ENCODE peak calls at places on chromosomes 5 and 9, in six cellular contexts. Y, W, R, N, U and P are unnamed samples.
A peak's percentile ranks its signal among the peaks of the same experiment; 100 is the strongest.

GRCh38 chr5:137280656-137281055 is 218.5 kb downstream of the SPOCK1 start:
- DNase-seq in Y (no peak), W (no peak), R (no peak), N (no peak), U (no peak), P (peak; percentile 68)

GRCh38 chr5:62779010-62779422 is 200.4 kb downstream of the LRRC70 start:
- DNase-seq in Y (peak; percentile 66), W (peak; percentile 48), R (peak; percentile 60), N (no peak), U (peak; percentile 81), P (peak; percentile 82)

GRCh38 chr9:95181226-95181818 is 136.2 kb downstream of the FANCC start:
- DNase-seq in Y (peak; percentile 24), W (no peak), R (peak; percentile 9), N (no peak), U (peak; percentile 60), P (no peak)

GRCh38 chr9:109064963-109065701 is 51.8 kb upstream of the CTNNAL1 start:
- DNase-seq in Y (peak; percentile 12), W (no peak), R (peak; percentile 54), N (no peak), U (peak; percentile 92), P (peak; percentile 54)

GRCh38 chr5:36252722-36253340 is 11.1 kb upstream of the NADK2 start:
- DNase-seq in Y (peak; percentile 22), W (no peak), R (no peak), N (no peak), U (no peak), P (no peak)

GRCh38 chr9:91302831-91303230 is 58.9 kb downstream of the AUH start:
- DNase-seq in Y (peak; percentile 76), W (no peak), R (peak; percentile 93), N (no peak), U (peak; percentile 79), P (no peak)

GRCh38 chr5:14358536-14358935 is 215.4 kb downstream of the TRIO start:
- DNase-seq in Y (no peak), W (no peak), R (no peak), N (no peak), U (no peak), P (no peak)

GRCh38 chr9:99832558-99832864 is 10.8 kb downstream of the NR4A3 start:
- DNase-seq in Y (peak; percentile 0), W (no peak), R (no peak), N (no peak), U (no peak), P (no peak)

DNA sequence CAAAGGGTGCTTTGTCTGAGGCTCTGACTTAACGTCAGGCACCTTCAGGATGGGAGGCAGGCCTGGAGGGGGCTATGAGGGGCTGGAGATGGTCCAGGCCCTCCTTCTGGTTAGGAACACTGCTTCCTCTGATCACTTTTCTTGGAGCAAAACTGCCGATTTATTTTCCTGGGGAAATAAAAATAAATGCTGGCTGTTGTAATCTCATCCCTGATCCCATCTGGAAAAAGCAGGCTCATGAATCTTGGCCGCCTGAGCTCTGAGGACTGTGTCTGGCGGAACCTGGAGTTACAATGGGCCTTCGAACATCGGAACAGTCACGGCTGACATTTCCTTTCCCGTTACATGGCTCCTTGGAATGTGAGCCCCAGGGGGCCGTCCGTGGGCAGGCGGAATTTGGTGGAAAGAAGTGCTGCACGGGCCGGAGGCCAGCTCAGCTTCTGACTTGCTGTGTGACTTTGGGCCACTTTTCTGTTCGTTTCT is 157.8 kb downstream of the RGS3 start:
- DNase-seq in Y (peak; percentile 92), W (no peak), R (peak; percentile 93), N (peak; percentile 49), U (peak; percentile 74), P (peak; percentile 90)
- H3K4ac ChIP-seq in Y (peak overlapping the region; percentile 95), W (peak overlapping the region; percentile 91), R (peak overlapping the region; percentile 99), N (peak overlapping the region; percentile 58), U (peak overlapping the region; percentile 72), P (peak overlapping the region; percentile 76)

GRCh38 chr5:154601014-154601413 is 123.0 kb upstream of the HAND1 start:
- DNase-seq in Y (no peak), W (no peak), R (no peak), N (no peak), U (no peak), P (no peak)
- H2BK5ac ChIP-seq in Y (no peak overlapping the region), W (no peak overlapping the region), R (no peak overlapping the region), N (no peak overlapping the region), U (no peak overlapping the region), P (no peak overlapping the region)

GRCh38 chr5:83255268-83255667 is 177.9 kb downstream of the XRCC4 start:
- DNase-seq in Y (no peak), W (no peak), R (peak; percentile 57), N (no peak), U (no peak), P (no peak)
- H3K4me3 ChIP-seq in Y (no peak overlapping the region), W (no peak overlapping the region), R (no peak overlapping the region), N (no peak overlapping the region), U (no peak overlapping the region), P (no peak overlapping the region)

DNA sequence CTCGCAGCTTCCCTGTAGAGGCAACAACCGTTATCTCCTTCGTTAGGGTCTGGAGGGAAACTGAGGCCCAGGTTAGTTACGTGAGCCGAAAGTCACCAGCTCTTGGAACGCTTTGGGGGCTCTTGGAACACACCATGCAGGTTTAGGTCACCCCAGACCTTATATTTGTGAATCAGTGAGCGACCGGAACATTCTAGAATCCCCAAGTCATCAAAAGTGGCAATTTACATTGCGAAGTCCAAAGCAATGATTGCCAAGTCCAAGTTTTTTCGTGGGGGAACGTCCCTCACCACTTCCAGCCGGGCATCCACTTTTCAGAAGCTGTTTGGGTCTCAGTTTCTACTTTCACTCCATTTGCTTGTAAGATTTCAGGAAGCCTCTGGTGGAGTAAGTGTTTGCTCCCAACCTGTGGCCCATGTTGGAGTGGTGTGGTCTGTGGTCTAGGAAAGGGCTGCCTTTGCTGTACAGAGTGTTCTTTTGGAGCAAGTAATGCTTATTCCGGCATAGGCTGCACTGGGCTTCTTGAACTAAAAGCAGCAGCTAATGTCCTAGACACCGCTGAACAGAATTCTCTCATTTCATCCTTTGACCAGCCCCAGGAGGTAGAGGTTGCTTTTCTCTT is 32.8 kb upstream of the SPRY4 start:
- DNase-seq in Y (peak; percentile 61), W (no peak), R (peak; percentile 10), N (no peak), U (no peak), P (no peak)
- H3K4ac ChIP-seq in Y (peak overlapping the region; percentile 98), W (no peak overlapping the region), R (peak overlapping the region; percentile 100), N (peak overlapping the region; percentile 42), U (no peak overlapping the region), P (peak overlapping the region; percentile 89)

GRCh38 chr5:91379602-91380490 is 3.3 kb downstream of the ARRDC3 start:
- DNase-seq in Y (peak; percentile 91), W (peak; percentile 96), R (peak; percentile 84), N (peak; percentile 93), U (peak; percentile 94), P (peak; percentile 98)
- H2BK5ac ChIP-seq in Y (peak overlapping the region; percentile 94), W (no peak overlapping the region), R (peak overlapping the region; percentile 89), N (peak overlapping the region; percentile 98), U (peak overlapping the region; percentile 97), P (no peak overlapping the region)

GRCh38 chr5:174533127-174533453 is 191.3 kb upstream of the MSX2 start:
- DNase-seq in Y (peak; percentile 65), W (no peak), R (peak; percentile 30), N (no peak), U (peak; percentile 86), P (no peak)
- H3K4me3 ChIP-seq in Y (no peak overlapping the region), W (no peak overlapping the region), R (peak overlapping the region; percentile 0), N (no peak overlapping the region), U (no peak overlapping the region), P (no peak overlapping the region)

DNA sequence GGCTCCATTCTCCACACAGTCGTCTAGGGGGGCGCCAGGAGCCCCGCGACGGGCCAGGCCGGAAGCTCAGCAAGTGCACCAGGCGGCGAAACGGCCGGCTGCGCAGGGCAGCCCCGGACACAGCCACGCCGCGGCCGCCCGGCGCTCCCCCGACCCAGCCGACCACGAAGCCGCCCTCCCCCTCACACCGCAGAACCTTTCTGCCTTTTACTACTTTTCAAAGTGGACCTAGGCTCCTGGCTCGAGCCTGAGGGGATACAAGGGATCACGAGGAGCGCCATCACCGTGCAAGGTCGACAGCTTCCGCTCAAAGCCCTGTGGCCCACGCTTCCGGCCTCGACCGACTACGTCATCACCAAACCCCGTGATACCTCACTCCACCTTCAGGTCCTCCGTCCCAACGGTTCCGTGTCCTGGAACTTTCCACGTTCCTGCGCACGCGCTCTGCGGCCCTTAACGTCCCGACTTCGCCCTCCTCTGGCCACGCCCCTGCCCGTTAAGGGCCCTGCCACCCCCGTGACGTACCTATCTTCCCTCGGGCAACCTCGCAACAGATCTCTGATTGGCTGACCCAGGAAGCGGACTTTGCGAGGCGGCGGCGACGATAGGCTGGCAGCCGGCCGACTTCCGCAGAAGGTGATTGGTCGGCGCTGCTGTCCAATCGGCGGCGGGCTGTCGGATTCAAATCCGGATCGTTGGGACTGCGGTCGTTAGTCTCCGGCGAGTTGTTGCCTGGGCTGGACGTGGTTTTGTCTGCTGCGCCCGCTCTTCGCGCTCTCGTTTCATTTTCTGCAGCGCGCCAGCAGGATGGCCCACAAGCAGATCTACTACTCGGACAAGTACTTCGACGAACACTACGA is at the start of gene CKS2:
- DNase-seq in Y (peak; percentile 100), W (peak; percentile 100), R (peak; percentile 100), N (peak; percentile 99), U (peak; percentile 100), P (peak; percentile 100)
- H3K4ac ChIP-seq in Y (peak within 1 kb of the TSS; percentile 98), W (peak within 1 kb of the TSS; percentile 89), R (peak within 1 kb of the TSS; percentile 89), N (peak within 1 kb of the TSS; percentile 80), U (peak within 1 kb of the TSS; percentile 97), P (peak within 1 kb of the TSS; percentile 89)

DNA sequence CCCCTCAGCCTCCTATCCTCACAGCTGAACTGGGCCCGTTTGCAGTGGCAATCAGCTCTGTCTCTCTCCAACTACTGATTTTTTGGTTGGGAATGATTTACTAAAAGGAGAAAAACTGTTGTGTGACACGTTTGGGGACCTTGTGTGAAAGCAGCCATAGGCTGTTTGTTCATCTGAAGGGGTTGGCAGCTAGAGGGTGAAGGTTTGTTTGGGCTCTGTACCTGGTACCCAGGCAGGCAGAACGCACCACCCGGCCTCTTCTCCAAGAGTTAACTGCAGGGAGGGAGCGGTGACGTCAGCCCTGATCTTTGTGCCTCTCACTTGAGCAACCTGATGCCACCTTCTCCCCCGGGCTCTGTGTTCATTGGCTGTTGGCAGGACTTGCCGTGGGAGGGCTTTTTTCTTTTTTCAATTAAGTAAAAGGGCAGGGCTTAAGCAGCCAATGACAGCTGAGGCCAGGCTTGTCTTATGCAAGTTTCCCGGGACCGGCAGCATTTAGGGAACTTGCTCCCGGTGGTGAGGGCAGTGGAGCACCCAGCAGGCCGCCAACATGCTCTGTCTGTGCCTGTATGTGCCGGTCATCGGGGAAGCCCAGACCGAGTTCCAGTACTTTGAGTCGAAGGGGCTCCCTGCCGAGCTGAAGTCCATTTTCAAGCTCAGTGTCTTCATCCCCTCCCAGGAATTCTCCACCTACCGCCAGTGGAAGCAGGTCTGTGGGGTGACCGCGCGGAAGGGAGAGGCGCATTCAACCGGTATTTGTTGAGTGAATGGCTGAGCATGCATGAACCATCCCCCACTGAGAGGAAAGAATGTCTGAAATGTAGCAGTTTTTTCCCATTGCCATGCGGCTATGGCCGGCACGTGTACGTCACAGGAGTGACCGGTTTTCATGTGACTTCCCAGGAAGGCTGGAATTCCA is 29.3 kb downstream of the PTGES2 start:
- DNase-seq in Y (peak; percentile 98), W (peak; percentile 93), R (peak; percentile 98), N (peak; percentile 90), U (peak; percentile 99), P (peak; percentile 100)
- H2BK5ac ChIP-seq in Y (peak overlapping the region; percentile 81), W (peak overlapping the region; percentile 13), R (peak overlapping the region; percentile 97), N (peak overlapping the region; percentile 94), U (peak overlapping the region; percentile 84), P (peak overlapping the region; percentile 17)